ENCODE peak calls at places on chromosomes 11 and 22, in nine cellular contexts. K, T, Q, Y, R, Z, P, U and W are unnamed samples.

GRCh38 chr11:590997-591396 is 14.7 kb downstream of the PHRF1 start:
- DNase-seq in K (no peak), U (no peak), Z (no peak), Y (no peak), P (no peak), Q (no peak), R (no peak), T (no peak), W (no peak)

GRCh38 chr11:117872962-117873827 is 3.3 kb downstream of the FXYD6 start:
- DNase-seq in Z (no peak), Y (no peak), Q (no peak), U (no peak), R (no peak), T (no peak), K (no peak), P (no peak), W (no peak)

GRCh38 chr11:65102142-65103095 is 6.4 kb downstream of the VPS51 start:
- DNase-seq in P (no peak), Z (no peak), Q (no peak), K (no peak), Y (no peak), R (no peak), U (no peak), T (no peak), W (no peak)

GRCh38 chr11:76327756-76328388 is 53.1 kb downstream of the THAP12 start:
- DNase-seq in R (no peak), Q (no peak), K (peak), U (peak), T (no peak), Z (no peak), P (no peak), Y (no peak), W (no peak)

GRCh38 chr11:113189909-113190667 is 124.3 kb upstream of the TTC12 start:
- DNase-seq in Z (no peak), Y (peak), U (no peak), T (peak), P (no peak), R (no peak), K (no peak), Q (peak), W (no peak)

GRCh38 chr11:125938418-125938817 is 7.4 kb upstream of the VSIG10L2 start:
- DNase-seq in P (no peak), U (no peak), R (no peak), Q (no peak), Y (no peak), T (no peak), K (peak), Z (no peak), W (no peak)

GRCh38 chr22:42473484-42474193 is 41.4 kb upstream of the NFAM1 start:
- DNase-seq in K (no peak), Z (no peak), P (no peak), T (peak), R (no peak), Q (no peak), Y (peak), U (no peak), W (peak)

GRCh38 chr11:64321533-64321932 is 3.6 kb downstream of the PRDX5 start:
- DNase-seq in P (peak), Q (no peak), Y (peak), T (peak), K (no peak), R (no peak), Z (no peak), U (peak), W (peak)

GRCh38 chr11:133934599-133935550 is 21.9 kb downstream of the IGSF9B start:
- DNase-seq in Y (peak), K (no peak), Z (no peak), U (no peak), P (no peak), T (peak), Q (no peak), R (no peak), W (peak)
- H3K27ac ChIP-seq in Y (no peak), K (no peak), Z (no peak), U (no peak), P (no peak), T (no peak), Q (no peak), R (peak), W (no peak)

DNA sequence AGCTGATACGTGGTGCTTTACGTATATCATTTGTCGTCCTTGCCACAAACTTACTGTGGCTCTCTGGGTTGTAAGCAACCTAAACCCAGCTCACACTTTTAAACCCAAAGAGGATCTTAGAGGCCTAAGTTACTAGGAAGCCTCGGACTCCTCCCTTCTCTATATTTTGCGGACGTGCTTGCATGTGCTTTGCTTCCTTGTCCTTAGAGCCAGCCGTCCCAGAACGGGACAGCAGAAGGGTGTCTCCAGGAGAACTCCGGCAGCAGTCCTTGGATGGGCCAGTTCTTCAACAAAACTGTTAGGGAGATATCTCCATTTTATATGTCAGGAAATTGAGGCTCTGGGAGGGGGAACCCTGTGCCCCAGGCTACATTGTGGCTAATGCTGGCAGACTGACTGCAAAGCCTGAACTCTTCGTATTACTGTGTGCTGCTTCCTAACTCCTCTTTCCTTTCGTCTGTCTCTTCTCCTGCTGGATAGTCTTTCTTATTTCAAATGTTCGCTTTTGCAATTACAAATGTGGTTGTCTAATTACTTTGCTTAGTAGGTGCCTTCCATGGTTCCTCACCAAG is 33.8 kb downstream of the TNRC6B start:
- DNase-seq in Q (no peak), K (no peak), R (no peak), T (no peak), U (peak), Y (no peak), P (no peak), Z (no peak), W (no peak)
- H3K27ac ChIP-seq in Q (peak), K (no peak), R (no peak), T (no peak), U (peak), Y (no peak), P (no peak), Z (peak), W (no peak)

DNA sequence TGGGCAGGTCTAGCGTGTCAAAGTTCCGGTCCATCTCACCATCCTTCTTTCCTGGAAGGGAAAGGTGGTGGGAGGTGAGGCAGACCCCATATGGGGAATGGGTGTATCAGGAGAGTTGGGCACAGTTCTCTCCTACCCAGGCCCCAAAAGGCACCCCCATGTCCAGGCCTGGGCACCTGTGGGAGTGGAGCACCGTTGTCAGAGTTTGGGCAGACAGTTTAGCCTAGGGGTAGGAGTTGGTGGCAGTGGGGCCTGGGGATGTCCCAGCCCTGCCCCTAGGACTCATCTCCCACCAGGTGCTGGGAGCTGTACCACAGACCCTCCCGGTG is 34.1 kb upstream of the TXNRD2 start:
- DNase-seq in T (no peak), Y (no peak), R (no peak), P (no peak), K (no peak), Z (no peak), U (no peak), Q (no peak), W (no peak)
- H3K27ac ChIP-seq in T (no peak), Y (peak), R (peak), P (peak), K (peak), Z (no peak), U (no peak), Q (no peak), W (no peak)

DNA sequence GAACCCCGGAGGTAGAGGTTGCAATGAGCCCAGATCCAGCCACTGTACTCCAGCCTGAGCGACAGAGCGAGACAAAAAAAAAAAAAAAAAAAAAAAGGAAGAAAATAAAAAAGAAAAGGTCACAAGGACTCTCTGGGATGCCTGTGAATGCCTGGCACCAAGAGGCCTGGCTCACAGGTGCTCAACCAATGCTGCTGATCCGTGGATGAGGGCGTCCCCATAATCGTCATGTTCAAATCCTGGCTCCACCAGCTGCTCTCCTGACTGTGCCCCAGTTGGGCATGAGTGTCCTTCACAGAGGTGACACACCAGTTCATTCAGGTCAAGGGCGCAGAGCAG is 645 bp upstream of the GAS2L1 start:
- DNase-seq in K (no peak), U (no peak), R (no peak), Z (no peak), P (peak), Q (no peak), Y (no peak), T (no peak), W (no peak)
- H3K27ac ChIP-seq in K (peak), U (peak), R (no peak), Z (no peak), P (peak), Q (peak), Y (peak), T (no peak), W (no peak)